ENCODE peak calls at places on chromosomes 12 and 14, in six cellular contexts. V is CD4-positive, CD25-positive, alpha-beta regulatory T cell; N is upper lobe of left lung; T is right cardiac atrium; M is heart right ventricle; Q is A549. F is an unnamed sample. For H3K4me1 and H3K9me3, the result is how much of the 10 kb centered on the place peaks cover.

GRCh38 chr12:50606675-50607379 is 102.0 kb downstream of the DIP2B start:
- DNase-seq in V (no peak), N (no peak), T (no peak), M (no peak), Q (no peak), F (no peak)

GRCh38 chr12:47837190-47838171 is 17.8 kb upstream of the HDAC7 start:
- DNase-seq in V (peak), N (no peak), T (peak), M (peak), Q (peak), F (peak)

GRCh38 chr14:56474419-56475022 is 105.1 kb upstream of the TMEM260 start:
- DNase-seq in V (peak), N (no peak), T (no peak), M (no peak), Q (peak), F (peak)

GRCh38 chr14:71574976-71575375 is 357.3 kb upstream of the RGS6 start:
- DNase-seq in V (no peak), N (no peak), T (no peak), M (no peak), Q (peak), F (no peak)

GRCh38 chr14:74089251-74090020 is 4.7 kb downstream of the LIN52 start:
- DNase-seq in V (peak), N (no peak), T (no peak), M (no peak), Q (no peak), F (no peak)

GRCh38 chr12:122876724-122877123 is 19.2 kb downstream of the VPS37B start:
- DNase-seq in V (no peak), N (no peak), T (no peak), M (no peak), Q (no peak), F (no peak)

GRCh38 chr12:115947696-115948062 is 329.8 kb downstream of the MED13L start:
- DNase-seq in V (no peak), N (no peak), T (no peak), M (no peak), Q (no peak), F (no peak)

GRCh38 chr14:70995671-70996070 is 88.4 kb downstream of the PCNX1 start:
- DNase-seq in V (no peak), N (no peak), T (peak), M (no peak), Q (peak), F (no peak)

GRCh38 chr12:27772328-27773049 is 7.5 kb upstream of the KLHL42 start:
- DNase-seq in V (no peak), N (no peak), T (no peak), M (no peak), Q (no peak), F (no peak)

GRCh38 chr12:94872007-94872653 is 131.4 kb downstream of the NDUFA12 start:
- DNase-seq in V (no peak), N (no peak), T (no peak), M (no peak), Q (no peak), F (no peak)

GRCh38 chr14:96160030-96160912 is 44.4 kb upstream of the BDKRB2 start:
- DNase-seq in V (no peak), N (no peak), T (no peak), M (no peak), Q (peak), F (no peak)

GRCh38 chr14:76486251-76486743 is 110.4 kb downstream of the ESRRB start:
- DNase-seq in V (no peak), N (no peak), T (no peak), M (no peak), Q (no peak), F (no peak)

GRCh38 chr12:131120831-131121271 is 167.1 kb downstream of the ADGRD1 start:
- DNase-seq in V (no peak), N (peak), T (no peak), M (no peak), Q (no peak), F (no peak)

GRCh38 chr12:117014342-117014887 is 84.8 kb downstream of the TESC start:
- DNase-seq in V (no peak), N (no peak), T (no peak), M (no peak), Q (no peak), F (no peak)

GRCh38 chr12:34402899-34403705 is 380.8 kb downstream of the ALG10 start:
- DNase-seq in V (no peak), N (peak), T (peak), M (peak), Q (no peak), F (no peak)

GRCh38 chr14:99725774-99726537 is 41.9 kb downstream of the CYP46A1 start:
- DNase-seq in V (no peak), N (no peak), T (peak), M (no peak), Q (no peak), F (no peak)

GRCh38 chr12:121804417-121805111 is 755 bp downstream of the SETD1B start:
- DNase-seq in V (peak), N (peak), T (peak), M (no peak), Q (peak), F (peak)

GRCh38 chr14:90024910-90025309 is 36.9 kb upstream of the KCNK13 start:
- DNase-seq in V (no peak), N (no peak), T (no peak), M (no peak), Q (no peak), F (no peak)

GRCh38 chr12:42477931-42478330 is 111.6 kb downstream of the PRICKLE1 start:
- DNase-seq in V (no peak), N (no peak), T (no peak), M (no peak), Q (no peak), F (no peak)

GRCh38 chr12:23055004-23055403 is 430.0 kb downstream of the ETNK1 start:
- DNase-seq in V (no peak), N (no peak), T (no peak), M (no peak), Q (peak), F (no peak)

GRCh38 chr14:32650030-32650429 is 288.6 kb upstream of the NPAS3 start:
- DNase-seq in V (no peak), N (no peak), T (no peak), M (no peak), Q (no peak), F (no peak)

GRCh38 chr14:60482743-60483142 is 3.1 kb downstream of the C14orf39 start:
- DNase-seq in V (no peak), N (no peak), T (no peak), M (no peak), Q (no peak), F (no peak)

GRCh38 chr12:27161458-27162228 is 79.3 kb upstream of the C12orf71 start:
- DNase-seq in V (no peak), N (no peak), T (no peak), M (no peak), Q (peak), F (no peak)

GRCh38 chr14:28656704-28657255 is 109.8 kb upstream of the FOXG1 start:
- DNase-seq in V (no peak), N (no peak), T (no peak), M (no peak), Q (no peak), F (no peak)

GRCh38 chr14:24710403-24711063 is 76.5 kb upstream of the GZMB start:
- DNase-seq in V (peak), N (peak), T (peak), M (peak), Q (peak), F (peak)

GRCh38 chr14:33218030-33218429 is 279.4 kb downstream of the NPAS3 start:
- DNase-seq in V (no peak), N (no peak), T (no peak), M (no peak), Q (no peak), F (no peak)

GRCh38 chr14:95559203-95559602 is 24.4 kb downstream of the GLRX5 start:
- DNase-seq in V (no peak), N (no peak), T (no peak), M (no peak), Q (no peak), F (no peak)

GRCh38 chr14:69685716-69686115 is 74.3 kb downstream of the SUSD6 start:
- DNase-seq in V (peak), N (peak), T (peak), M (peak), Q (no peak), F (no peak)

GRCh38 chr12:124520896-124521295 is 46.5 kb downstream of the NCOR2 start:
- DNase-seq in V (no peak), N (no peak), T (peak), M (no peak), Q (no peak), F (no peak)

GRCh38 chr14:51554953-51555352 is 96.8 kb upstream of the FRMD6 start:
- DNase-seq in V (peak), N (no peak), T (no peak), M (no peak), Q (peak), F (no peak)

GRCh38 chr14:51602176-51602759 is 49.4 kb upstream of the FRMD6 start:
- DNase-seq in V (no peak), N (no peak), T (no peak), M (no peak), Q (no peak), F (no peak)

GRCh38 chr14:99792551-99793212 is 531 bp upstream of the EML1 start:
- DNase-seq in V (no peak), N (no peak), T (no peak), M (peak), Q (peak), F (no peak)

GRCh38 chr14:68671899-68672298 is 121.0 kb downstream of the ZFP36L1 start:
- DNase-seq in V (no peak), N (no peak), T (no peak), M (no peak), Q (no peak), F (no peak)
- H3K4me1 ChIP-seq in V (under half), N (under half), T (under half), M (half or more), Q (under half), F (under half)

DNA sequence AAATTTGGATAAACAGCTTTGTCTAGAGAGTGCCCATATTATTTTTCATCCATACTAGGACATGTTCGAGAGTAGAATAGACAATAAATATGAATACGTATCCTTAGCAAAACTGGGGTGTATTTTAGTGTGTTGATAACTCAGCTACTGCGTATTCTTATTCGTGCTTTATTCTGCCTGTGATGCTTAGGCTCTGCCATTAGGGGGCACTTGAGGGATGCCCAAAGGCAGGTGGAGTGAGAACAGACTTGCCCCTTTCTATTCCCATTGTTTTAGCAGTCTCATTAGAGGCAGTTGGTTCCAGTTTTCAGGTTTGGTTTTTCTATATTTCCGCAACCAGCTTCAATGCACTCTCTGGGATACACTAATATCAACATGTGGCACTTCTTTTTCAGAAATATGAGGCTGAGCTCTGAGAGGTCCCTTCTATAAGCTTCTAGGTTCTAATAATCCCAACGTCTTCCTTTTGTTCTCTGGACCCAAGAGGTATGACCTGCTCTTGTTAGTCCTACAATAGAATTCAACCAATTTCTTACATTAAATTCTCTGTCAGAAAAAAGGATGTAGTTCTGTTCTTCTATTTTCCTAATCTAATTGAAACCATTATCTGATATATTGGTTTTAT is 985.7 kb upstream of the FBXO33 start:
- DNase-seq in V (peak), N (no peak), T (peak), M (no peak), Q (peak), F (no peak)
- H3K9me3 ChIP-seq in V (under half), N (under half), T (under half), M (under half), Q (under half), F (under half)

DNA sequence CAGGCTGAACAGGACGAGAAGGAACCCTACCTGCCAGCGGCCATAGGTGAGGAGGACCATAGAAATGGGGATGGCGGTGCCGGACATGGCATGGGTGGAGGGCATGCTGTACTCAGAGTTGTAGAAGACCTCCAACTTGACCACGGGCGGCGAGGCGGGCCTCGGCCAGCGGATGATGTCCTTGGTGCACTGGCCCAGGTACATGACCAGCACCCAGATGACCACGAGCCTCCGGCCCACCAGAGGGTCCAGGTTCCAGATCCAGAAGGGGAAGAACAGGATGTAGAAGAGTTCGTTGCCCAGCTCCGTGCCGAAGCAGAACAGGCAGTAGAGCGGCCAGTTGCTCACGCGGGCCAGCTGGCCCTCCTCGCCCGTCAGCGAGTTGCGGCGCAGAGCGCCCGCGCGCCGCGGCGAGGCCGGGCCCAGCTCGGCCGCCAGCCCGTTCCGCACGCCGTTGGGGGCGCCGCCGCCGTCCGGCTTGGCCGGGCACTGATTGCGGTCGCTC is 582 bp downstream of the SGPP1 start:
- DNase-seq in V (peak), N (peak), T (peak), M (peak), Q (peak), F (peak)
- H3K4me3 ChIP-seq in V (peak), N (peak), T (peak), M (peak), Q (peak), F (peak)

DNA sequence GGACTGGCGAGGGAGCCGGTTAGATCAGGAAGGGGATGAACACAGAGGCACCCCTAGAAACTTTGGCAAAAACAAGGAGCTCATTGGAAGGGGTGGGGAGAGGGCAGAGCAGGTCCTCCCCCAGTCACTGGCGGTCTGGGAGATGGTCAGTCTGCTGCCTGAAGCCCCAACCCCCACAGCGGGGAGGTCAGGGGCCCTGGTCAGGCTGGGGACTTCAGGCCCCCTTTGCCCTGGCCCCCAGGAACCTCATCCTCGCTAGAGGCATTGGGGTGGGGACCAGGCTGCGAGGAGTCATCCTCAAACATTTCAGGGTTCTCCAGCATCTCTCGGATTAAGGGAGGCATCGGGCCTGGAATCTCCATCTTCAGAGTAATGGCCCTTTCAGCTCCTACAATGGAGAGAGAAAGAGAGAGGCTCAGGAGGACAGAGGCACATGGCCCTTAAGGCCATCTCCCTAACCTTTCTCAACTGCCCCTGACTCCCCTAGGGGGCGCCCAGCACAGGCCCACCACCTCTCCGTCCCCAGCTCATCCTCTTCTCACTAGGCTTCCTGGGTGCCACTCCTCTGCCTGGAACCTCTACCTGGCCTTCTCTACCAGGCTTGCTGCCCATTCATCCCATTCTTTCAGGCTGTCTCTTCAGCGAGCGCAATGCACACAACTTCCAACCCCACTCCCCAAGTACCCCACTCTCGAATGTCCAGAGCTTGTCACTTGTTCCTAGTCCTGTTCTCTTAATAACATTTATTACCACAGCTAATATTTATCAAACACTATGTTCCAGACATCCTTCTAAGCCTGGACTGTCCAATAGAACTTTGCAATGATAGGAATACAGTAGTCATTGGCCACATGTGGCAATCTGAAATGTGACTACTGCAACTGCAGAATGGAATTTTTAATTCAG is 4.7 kb upstream of the ITGB7 start:
- DNase-seq in V (peak), N (no peak), T (no peak), M (no peak), Q (peak), F (no peak)
- H3K4me1 ChIP-seq in V (under half), N (half or more), T (under half), M (half or more), Q (under half), F (half or more)